ENCODE peak calls at places on chromosomes 3 and 15, in ten cellular contexts. O is activated CD4-positive, alpha-beta T cell treated with anti-CD3 and anti-CD28 coated beads, Interleukin-2, amount 50 U/mL, for 48 hours; V is activated CD8-positive, alpha-beta memory T cell treated with anti-CD3 and anti-CD28 coated beads, Interleukin-2, amount 50 U/mL, for 4 hours; Y is cardiac septum; W is T-helper 9 cell; L is HS-5; G is erythroblast; X is HuH-7.5; H is NCI-H1105; D is NCI-H446 treated with DMSO at 0.1 percent for 48 hours. C is an unnamed sample.

GRCh38 chr3:184815046-184815930 is 3.3 kb downstream of the VPS8 start:
- DNase-seq in O (no peak), V (no peak), Y (no peak), W (no peak), L (peak), G (no peak), X (no peak), H (no peak), D (no peak), C (no peak)

GRCh38 chr3:108006077-108006675 is 84.7 kb downstream of the CD47 start:
- DNase-seq in O (no peak), V (no peak), Y (no peak), W (no peak), L (no peak), G (peak), X (peak), H (no peak), D (no peak), C (no peak)

GRCh38 chr3:33218446-33219174 is at the start of gene SUSD5:
- DNase-seq in O (no peak), V (no peak), Y (no peak), W (no peak), L (no peak), G (no peak), X (no peak), H (peak), D (no peak), C (peak)

GRCh38 chr3:4476507-4476906 is 9.4 kb upstream of the SUMF1 start:
- DNase-seq in O (no peak), V (no peak), Y (no peak), W (no peak), L (no peak), G (no peak), X (no peak), H (no peak), D (no peak), C (no peak)

GRCh38 chr15:36612063-36612788 is 32.8 kb downstream of the CDIN1 start:
- DNase-seq in O (no peak), V (no peak), Y (no peak), W (no peak), L (peak), G (no peak), X (no peak), H (no peak), D (no peak), C (peak)

GRCh38 chr3:182740710-182741109 is 52.6 kb upstream of the ATP11B start:
- DNase-seq in O (no peak), V (no peak), Y (no peak), W (no peak), L (no peak), G (peak), X (no peak), H (no peak), D (no peak), C (no peak)

GRCh38 chr3:195095035-195095703 is 175.8 kb downstream of the XXYLT1 start:
- DNase-seq in O (no peak), V (no peak), Y (peak), W (no peak), L (no peak), G (no peak), X (no peak), H (no peak), D (no peak), C (no peak)

GRCh38 chr3:146519810-146520209 is 24.6 kb downstream of the PLSCR1 start:
- DNase-seq in O (no peak), V (no peak), Y (no peak), W (no peak), L (no peak), G (no peak), X (no peak), H (no peak), D (no peak), C (no peak)

GRCh38 chr3:55897573-55898224 is 410.6 kb upstream of the WNT5A start:
- DNase-seq in O (no peak), V (no peak), Y (no peak), W (no peak), L (no peak), G (no peak), X (peak), H (no peak), D (no peak), C (no peak)

GRCh38 chr15:68783226-68784054 is 37.3 kb downstream of the ANP32A start:
- DNase-seq in O (peak), V (peak), Y (peak), W (peak), L (no peak), G (peak), X (peak), H (no peak), D (no peak), C (no peak)